ENCODE peak calls at places on chromosome 14, in seven cellular contexts. One of them, this sample, is unnamed.

GRCh38 chr14:74491952-74492351 is 1.2 kb downstream of the NPC2 start:
- DNase-seq in osteocyte: no peak
- DNase-seq in stimulated activated effector memory CD8-positive, alpha-beta T cell treated with anti-CD3 and anti-CD28 coated beads, Interleukin-12 subunit alpha, Interleukin-12 subunit beta, amount 100 ng/mL, for 72 hours: peak; percentile 60
- DNase-seq in iPS-NIHi11: no peak
- DNase-seq in aorta: no peak
- DNase-seq in stimulated activated CD4-positive, alpha-beta T cell treated with anti-CD3 and anti-CD28 coated beads, Interleukin-2, amount 100 ng/mL, for 24 hours: no peak
- DNase-seq in activated naive CD4-positive, alpha-beta T cell treated with Interleukin-2 at 50 U/mL for 16 hours: no peak
- DNase-seq in this sample: no peak

GRCh38 chr14:24673534-24674203 is 39.7 kb upstream of the GZMB start:
- DNase-seq in stimulated activated CD4-positive, alpha-beta T cell treated with anti-CD3 and anti-CD28 coated beads, Interleukin-2, amount 100 ng/mL, for 24 hours: peak; percentile 66
- DNase-seq in stimulated activated effector memory CD8-positive, alpha-beta T cell treated with anti-CD3 and anti-CD28 coated beads, Interleukin-12 subunit alpha, Interleukin-12 subunit beta, amount 100 ng/mL, for 72 hours: peak; percentile 88
- DNase-seq in osteocyte: no peak
- DNase-seq in activated naive CD4-positive, alpha-beta T cell treated with Interleukin-2 at 50 U/mL for 16 hours: peak; percentile 68
- DNase-seq in iPS-NIHi11: no peak
- DNase-seq in aorta: no peak
- DNase-seq in this sample: no peak

GRCh38 chr14:33343016-33343415 is 404.3 kb downstream of the NPAS3 start:
- DNase-seq in stimulated activated CD4-positive, alpha-beta T cell treated with anti-CD3 and anti-CD28 coated beads, Interleukin-2, amount 100 ng/mL, for 24 hours: no peak
- DNase-seq in osteocyte: no peak
- DNase-seq in aorta: no peak
- DNase-seq in activated naive CD4-positive, alpha-beta T cell treated with Interleukin-2 at 50 U/mL for 16 hours: no peak
- DNase-seq in iPS-NIHi11: no peak
- DNase-seq in stimulated activated effector memory CD8-positive, alpha-beta T cell treated with anti-CD3 and anti-CD28 coated beads, Interleukin-12 subunit alpha, Interleukin-12 subunit beta, amount 100 ng/mL, for 72 hours: no peak
- DNase-seq in this sample: no peak

GRCh38 chr14:76186318-76187027 is 34.8 kb downstream of the GPATCH2L start:
- DNase-seq in aorta: no peak
- DNase-seq in activated naive CD4-positive, alpha-beta T cell treated with Interleukin-2 at 50 U/mL for 16 hours: no peak
- DNase-seq in stimulated activated effector memory CD8-positive, alpha-beta T cell treated with anti-CD3 and anti-CD28 coated beads, Interleukin-12 subunit alpha, Interleukin-12 subunit beta, amount 100 ng/mL, for 72 hours: no peak
- DNase-seq in osteocyte: no peak
- DNase-seq in iPS-NIHi11: no peak
- DNase-seq in stimulated activated CD4-positive, alpha-beta T cell treated with anti-CD3 and anti-CD28 coated beads, Interleukin-2, amount 100 ng/mL, for 24 hours: no peak
- DNase-seq in this sample: no peak

GRCh38 chr14:94124582-94125377 is 4.6 kb downstream of the IFI27L2 start:
- DNase-seq in stimulated activated effector memory CD8-positive, alpha-beta T cell treated with anti-CD3 and anti-CD28 coated beads, Interleukin-12 subunit alpha, Interleukin-12 subunit beta, amount 100 ng/mL, for 72 hours: no peak
- DNase-seq in aorta: no peak
- DNase-seq in iPS-NIHi11: no peak
- DNase-seq in osteocyte: peak; percentile 51
- DNase-seq in stimulated activated CD4-positive, alpha-beta T cell treated with anti-CD3 and anti-CD28 coated beads, Interleukin-2, amount 100 ng/mL, for 24 hours: no peak
- DNase-seq in activated naive CD4-positive, alpha-beta T cell treated with Interleukin-2 at 50 U/mL for 16 hours: no peak
- DNase-seq in this sample: no peak

GRCh38 chr14:56918849-56919574 is 108.7 kb upstream of the OTX2 start:
- DNase-seq in activated naive CD4-positive, alpha-beta T cell treated with Interleukin-2 at 50 U/mL for 16 hours: no peak
- DNase-seq in stimulated activated CD4-positive, alpha-beta T cell treated with anti-CD3 and anti-CD28 coated beads, Interleukin-2, amount 100 ng/mL, for 24 hours: no peak
- DNase-seq in stimulated activated effector memory CD8-positive, alpha-beta T cell treated with anti-CD3 and anti-CD28 coated beads, Interleukin-12 subunit alpha, Interleukin-12 subunit beta, amount 100 ng/mL, for 72 hours: no peak
- DNase-seq in osteocyte: no peak
- DNase-seq in aorta: no peak
- DNase-seq in iPS-NIHi11: peak; percentile 52
- DNase-seq in this sample: no peak

GRCh38 chr14:105168979-105169507 is 467 bp upstream of the JAG2 start:
- DNase-seq in activated naive CD4-positive, alpha-beta T cell treated with Interleukin-2 at 50 U/mL for 16 hours: peak; percentile 47
- DNase-seq in iPS-NIHi11: peak; percentile 85
- DNase-seq in osteocyte: no peak
- DNase-seq in aorta: no peak
- DNase-seq in stimulated activated CD4-positive, alpha-beta T cell treated with anti-CD3 and anti-CD28 coated beads, Interleukin-2, amount 100 ng/mL, for 24 hours: peak; percentile 42
- DNase-seq in stimulated activated effector memory CD8-positive, alpha-beta T cell treated with anti-CD3 and anti-CD28 coated beads, Interleukin-12 subunit alpha, Interleukin-12 subunit beta, amount 100 ng/mL, for 72 hours: no peak
- DNase-seq in this sample: no peak

GRCh38 chr14:92783813-92784431 is 10.2 kb upstream of the GOLGA5 start:
- DNase-seq in osteocyte: no peak
- DNase-seq in iPS-NIHi11: peak; percentile 27
- DNase-seq in aorta: no peak
- DNase-seq in activated naive CD4-positive, alpha-beta T cell treated with Interleukin-2 at 50 U/mL for 16 hours: no peak
- DNase-seq in stimulated activated CD4-positive, alpha-beta T cell treated with anti-CD3 and anti-CD28 coated beads, Interleukin-2, amount 100 ng/mL, for 24 hours: no peak
- DNase-seq in stimulated activated effector memory CD8-positive, alpha-beta T cell treated with anti-CD3 and anti-CD28 coated beads, Interleukin-12 subunit alpha, Interleukin-12 subunit beta, amount 100 ng/mL, for 72 hours: no peak
- DNase-seq in this sample: no peak

GRCh38 chr14:68733086-68733621 is 59.7 kb downstream of the ZFP36L1 start:
- DNase-seq in stimulated activated effector memory CD8-positive, alpha-beta T cell treated with anti-CD3 and anti-CD28 coated beads, Interleukin-12 subunit alpha, Interleukin-12 subunit beta, amount 100 ng/mL, for 72 hours: peak; percentile 55
- DNase-seq in stimulated activated CD4-positive, alpha-beta T cell treated with anti-CD3 and anti-CD28 coated beads, Interleukin-2, amount 100 ng/mL, for 24 hours: no peak
- DNase-seq in activated naive CD4-positive, alpha-beta T cell treated with Interleukin-2 at 50 U/mL for 16 hours: peak; percentile 16
- DNase-seq in aorta: peak; percentile 75
- DNase-seq in osteocyte: no peak
- DNase-seq in iPS-NIHi11: no peak
- DNase-seq in this sample: no peak

GRCh38 chr14:73712540-73713141 is 1.5 kb downstream of the PNMA1 start:
- DNase-seq in stimulated activated effector memory CD8-positive, alpha-beta T cell treated with anti-CD3 and anti-CD28 coated beads, Interleukin-12 subunit alpha, Interleukin-12 subunit beta, amount 100 ng/mL, for 72 hours: peak; percentile 76
- DNase-seq in aorta: no peak
- DNase-seq in stimulated activated CD4-positive, alpha-beta T cell treated with anti-CD3 and anti-CD28 coated beads, Interleukin-2, amount 100 ng/mL, for 24 hours: peak; percentile 48
- DNase-seq in activated naive CD4-positive, alpha-beta T cell treated with Interleukin-2 at 50 U/mL for 16 hours: peak; percentile 44
- DNase-seq in iPS-NIHi11: peak; percentile 44
- DNase-seq in osteocyte: no peak
- DNase-seq in this sample: no peak

GRCh38 chr14:79809849-79810612 is 401.3 kb downstream of the DIO2 start:
- DNase-seq in stimulated activated CD4-positive, alpha-beta T cell treated with anti-CD3 and anti-CD28 coated beads, Interleukin-2, amount 100 ng/mL, for 24 hours: no peak
- DNase-seq in activated naive CD4-positive, alpha-beta T cell treated with Interleukin-2 at 50 U/mL for 16 hours: no peak
- DNase-seq in osteocyte: no peak
- DNase-seq in iPS-NIHi11: peak; percentile 24
- DNase-seq in aorta: no peak
- DNase-seq in stimulated activated effector memory CD8-positive, alpha-beta T cell treated with anti-CD3 and anti-CD28 coated beads, Interleukin-12 subunit alpha, Interleukin-12 subunit beta, amount 100 ng/mL, for 72 hours: no peak
- DNase-seq in this sample: no peak

This sample was measured in Right ventricle myocardium inferior.